ENCODE peak calls at places on chromosomes 6 and 20, in eight cellular contexts. C is uterus, A is breast epithelium, V is suprapubic skin, O is body of pancreas, D is small intestine, F is transverse colon, N is endodermal cell. R is an unnamed sample. For H3K9me3, the result is how much of the 10 kb centered on the place peaks cover.

GRCh38 chr20:34316191-34316814 is 13.1 kb upstream of the AHCY start:
- DNase-seq in C (no peak), D (no peak), V (no peak), O (no peak), N (no peak), F (no peak), A (no peak), R (no peak)

GRCh38 chr6:133889557-133890301 is 816 bp downstream of the TCF21 start:
- DNase-seq in A (no peak), V (no peak), F (no peak), C (peak), D (no peak), O (no peak), N (peak), R (no peak)

GRCh38 chr6:79313254-79313653 is 78.8 kb upstream of the HMGN3 start:
- DNase-seq in O (peak), A (no peak), D (no peak), F (no peak), C (no peak), V (no peak), N (no peak), R (no peak)

GRCh38 chr6:40427196-40427595 is 160.0 kb downstream of the LRFN2 start:
- DNase-seq in V (no peak), A (no peak), O (no peak), D (no peak), N (no peak), F (no peak), C (no peak), R (no peak)

GRCh38 chr6:15234068-15234758 is 11.7 kb upstream of the JARID2 start:
- DNase-seq in V (no peak), F (no peak), N (no peak), A (no peak), D (no peak), C (no peak), O (no peak), R (no peak)

GRCh38 chr6:3517350-3517749 is 60.5 kb upstream of the SLC22A23 start:
- DNase-seq in D (no peak), A (no peak), N (no peak), F (no peak), O (no peak), V (no peak), C (no peak), R (no peak)

GRCh38 chr20:5402903-5403531 is 86.3 kb upstream of the PROKR2 start:
- DNase-seq in A (no peak), V (no peak), O (peak), N (peak), D (peak), F (peak), C (no peak), R (no peak)

GRCh38 chr6:106910999-106911949 is 63.3 kb downstream of the CD24 start:
- DNase-seq in O (peak), D (no peak), V (no peak), F (no peak), N (no peak), A (no peak), C (no peak), R (no peak)

GRCh38 chr6:122947355-122947754 is 48.7 kb upstream of the CLVS2 start:
- DNase-seq in N (peak), D (peak), A (no peak), O (no peak), V (no peak), F (no peak), C (no peak), R (no peak)

GRCh38 chr20:31515072-31515774 is 981 bp downstream of the HM13 start:
- DNase-seq in O (no peak), D (no peak), V (no peak), N (no peak), A (no peak), F (no peak), C (no peak), R (no peak)

GRCh38 chr6:128209771-128210170 is 308.9 kb upstream of the THEMIS start:
- DNase-seq in N (no peak), O (no peak), D (no peak), C (no peak), F (no peak), V (no peak), A (no peak), R (no peak)

GRCh38 chr6:43339168-43339567 is 30.3 kb downstream of the ZNF318 start:
- DNase-seq in O (no peak), V (no peak), C (no peak), F (no peak), N (no peak), A (no peak), D (no peak), R (no peak)

GRCh38 chr6:109793793-109794192 is 102.7 kb downstream of the FIG4 start:
- DNase-seq in O (no peak), A (no peak), N (no peak), F (peak), D (peak), C (peak), V (no peak), R (no peak)

GRCh38 chr20:15637971-15638754 is 935.1 kb downstream of the KIF16B start:
- DNase-seq in O (peak), C (no peak), V (no peak), A (no peak), F (no peak), D (no peak), N (no peak), R (no peak)

GRCh38 chr20:45983279-45983743 is 11.3 kb upstream of the ZNF335 start:
- DNase-seq in F (no peak), N (peak), V (no peak), D (no peak), O (no peak), A (no peak), C (no peak), R (no peak)

GRCh38 chr20:54212226-54212625 is 4.3 kb downstream of the PFDN4 start:
- DNase-seq in C (no peak), D (no peak), N (no peak), V (no peak), A (no peak), F (no peak), O (no peak), R (no peak)

GRCh38 chr6:39095578-39095977 is 19.4 kb downstream of the SAYSD1 start:
- DNase-seq in C (no peak), F (no peak), V (no peak), D (no peak), O (no peak), N (no peak), A (no peak), R (no peak)

GRCh38 chr6:121794630-121795029 is 359.2 kb downstream of the GJA1 start:
- DNase-seq in O (no peak), V (no peak), F (no peak), D (no peak), A (no peak), C (no peak), N (no peak), R (no peak)

GRCh38 chr20:21390768-21391167 is 6.6 kb downstream of the NKX2-4 start:
- DNase-seq in A (no peak), O (no peak), C (no peak), D (no peak), N (no peak), V (no peak), F (no peak), R (no peak)

GRCh38 chr20:1809121-1809520 is 86.1 kb upstream of the SIRPA start:
- DNase-seq in A (no peak), F (no peak), N (no peak), C (no peak), D (no peak), O (no peak), V (no peak), R (no peak)

GRCh38 chr6:116409756-116410155 is 39.0 kb downstream of the DSE start:
- DNase-seq in N (no peak), D (no peak), V (no peak), A (no peak), O (no peak), C (no peak), F (no peak), R (no peak)

GRCh38 chr20:58408603-58409246 is 19.7 kb downstream of the VAPB start:
- DNase-seq in D (peak), A (no peak), N (no peak), C (no peak), V (no peak), F (no peak), O (no peak), R (no peak)

GRCh38 chr6:3321875-3322274 is 63.1 kb downstream of the PSMG4 start:
- DNase-seq in C (no peak), A (no peak), N (peak), D (no peak), V (no peak), O (peak), F (no peak), R (no peak)

GRCh38 chr6:12298017-12298958 is 8.1 kb downstream of the EDN1 start:
- DNase-seq in A (no peak), O (no peak), C (no peak), D (no peak), V (no peak), N (no peak), F (no peak), R (no peak)

GRCh38 chr6:2181567-2181966 is 63.8 kb downstream of the GMDS start:
- DNase-seq in O (no peak), D (no peak), A (no peak), F (no peak), N (no peak), V (no peak), C (no peak), R (no peak)

GRCh38 chr20:25464501-25465204 is 57.2 kb downstream of the GINS1 start:
- DNase-seq in V (peak), N (no peak), C (no peak), D (no peak), A (no peak), F (no peak), O (no peak), R (peak)

GRCh38 chr6:159525445-159526031 is 167.5 kb downstream of the SOD2 start:
- DNase-seq in V (no peak), C (no peak), F (no peak), D (no peak), O (no peak), N (no peak), A (no peak), R (no peak)

GRCh38 chr6:48378874-48379407 is 267.9 kb upstream of the PTCHD4 start:
- DNase-seq in O (no peak), D (no peak), A (no peak), F (no peak), N (no peak), C (no peak), V (no peak), R (no peak)

GRCh38 chr6:168388641-168389633 is 52.0 kb upstream of the SMOC2 start:
- DNase-seq in F (no peak), O (peak), A (peak), D (peak), C (no peak), N (peak), V (no peak), R (no peak)

GRCh38 chr6:16751251-16751946 is 9.9 kb downstream of the ATXN1 start:
- DNase-seq in A (no peak), V (no peak), D (peak), F (no peak), C (no peak), N (no peak), O (no peak), R (no peak)

GRCh38 chr6:53651149-53651763 is 14.3 kb downstream of the KLHL31 start:
- DNase-seq in N (peak), C (peak), F (peak), O (peak), A (peak), V (no peak), D (peak), R (peak)

GRCh38 chr6:31321005-31321707 is 35.8 kb downstream of the HLA-B start:
- DNase-seq in D (no peak), A (no peak), V (no peak), F (no peak), C (no peak), N (no peak), O (no peak), R (no peak)

GRCh38 chr6:55578537-55579363 is at the start of gene HMGCLL1:
- DNase-seq in V (no peak), A (no peak), F (peak), D (peak), O (peak), N (peak), C (no peak), R (peak)

GRCh38 chr20:55514498-55514897 is 490.8 kb downstream of the CBLN4 start:
- DNase-seq in A (no peak), O (no peak), F (no peak), D (no peak), V (no peak), C (no peak), N (no peak), R (no peak)

GRCh38 chr20:35288325-35289060 is 3.7 kb downstream of the FAM83C start:
- DNase-seq in D (no peak), A (no peak), V (no peak), F (no peak), O (no peak), C (no peak), N (no peak), R (no peak)

GRCh38 chr6:16836186-16836981 is 75.1 kb upstream of the ATXN1 start:
- DNase-seq in V (no peak), D (no peak), C (no peak), O (no peak), N (no peak), F (no peak), A (no peak), R (no peak)

GRCh38 chr20:32474967-32475819 is 109.9 kb downstream of the NOL4L start:
- DNase-seq in O (peak), N (peak), F (peak), D (peak), C (peak), V (peak), A (peak), R (peak)

GRCh38 chr6:50381106-50381415 is 331.3 kb upstream of the DEFB112 start:
- DNase-seq in C (no peak), O (peak), A (no peak), V (no peak), D (no peak), N (peak), F (no peak), R (no peak)

GRCh38 chr6:385614-386013 is 5.9 kb upstream of the IRF4 start:
- DNase-seq in A (no peak), V (no peak), F (no peak), C (no peak), N (no peak), O (no peak), D (no peak), R (no peak)

GRCh38 chr6:81553246-81553645 is 199.2 kb downstream of the TENT5A start:
- DNase-seq in O (no peak), C (no peak), V (no peak), F (no peak), D (no peak), N (no peak), A (no peak), R (no peak)

GRCh38 chr20:56800088-56800487 is 171.0 kb downstream of the TFAP2C start:
- DNase-seq in D (no peak), C (no peak), A (no peak), O (no peak), N (no peak), V (no peak), F (no peak), R (no peak)

GRCh38 chr20:56799187-56799586 is 170.1 kb downstream of the TFAP2C start:
- DNase-seq in C (no peak), N (no peak), O (no peak), V (no peak), A (no peak), D (no peak), F (no peak), R (no peak)

GRCh38 chr20:56802805-56803204 is 173.7 kb downstream of the TFAP2C start:
- DNase-seq in V (no peak), A (no peak), F (no peak), O (no peak), C (no peak), D (no peak), N (no peak), R (no peak)

GRCh38 chr20:56805313-56805712 is 176.2 kb downstream of the TFAP2C start:
- DNase-seq in V (no peak), D (no peak), F (no peak), A (no peak), C (no peak), O (no peak), N (no peak), R (no peak)

DNA sequence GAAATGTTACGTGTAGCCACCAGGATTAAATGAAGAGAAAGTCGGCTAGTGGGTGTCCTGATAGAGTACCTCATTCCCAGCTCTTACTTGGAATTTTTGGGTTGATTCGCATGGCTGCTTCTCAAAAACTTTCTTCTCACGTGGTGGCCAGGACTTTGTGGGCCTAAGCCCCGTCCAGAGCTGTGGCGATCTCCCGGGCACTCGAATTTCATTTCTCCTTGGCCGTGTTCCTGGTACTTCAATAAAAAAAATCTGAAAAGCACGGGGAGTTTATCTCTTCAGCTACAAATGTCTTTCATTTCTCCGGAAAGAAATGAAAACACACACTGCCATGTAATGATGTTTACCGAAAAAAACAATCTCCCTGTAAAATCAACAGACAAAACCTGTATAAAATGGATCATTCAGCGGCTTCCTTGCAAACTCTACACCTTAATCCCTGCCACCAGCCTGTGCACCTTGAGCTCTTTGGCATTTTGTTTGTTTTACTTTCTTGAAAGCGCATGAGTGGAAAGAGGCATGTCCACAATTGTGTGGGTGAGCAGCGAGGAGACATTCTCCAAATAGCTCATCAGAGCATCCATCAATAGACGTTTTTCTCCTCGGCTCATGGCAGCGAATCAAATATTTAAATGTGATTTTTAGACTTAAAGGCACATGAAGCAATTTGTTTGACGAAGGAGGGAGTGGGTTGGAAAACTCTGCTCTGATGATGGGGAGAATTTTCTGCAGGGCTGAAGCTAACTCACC is 173.1 kb downstream of the TFAP2C start:
- DNase-seq in C (no peak), D (no peak), N (no peak), V (no peak), O (no peak), A (no peak), F (no peak), R (no peak)
- H3K9me3 ChIP-seq in C (under half), D (under half), N (under half), V (under half), O (under half), A (under half), F (under half), R (under half)

GRCh38 chr20:3223937-3224680 is 14.8 kb downstream of the ITPA start:
- DNase-seq in A (no peak), F (no peak), O (no peak), D (no peak), V (no peak), C (no peak), N (no peak), R (no peak)

GRCh38 chr20:3222635-3223600 is 13.6 kb downstream of the ITPA start:
- DNase-seq in F (no peak), D (no peak), A (peak), V (no peak), N (no peak), O (peak), C (no peak), R (peak)

GRCh38 chr20:3224681-3225421 is 14.1 kb downstream of the SLC4A11 start:
- DNase-seq in N (no peak), F (peak), A (no peak), V (no peak), D (peak), O (no peak), C (no peak), R (no peak)

GRCh38 chr20:3218307-3218988 is 9.2 kb downstream of the ITPA start:
- DNase-seq in A (peak), N (peak), D (peak), F (peak), O (peak), C (no peak), V (no peak), R (peak)

DNA sequence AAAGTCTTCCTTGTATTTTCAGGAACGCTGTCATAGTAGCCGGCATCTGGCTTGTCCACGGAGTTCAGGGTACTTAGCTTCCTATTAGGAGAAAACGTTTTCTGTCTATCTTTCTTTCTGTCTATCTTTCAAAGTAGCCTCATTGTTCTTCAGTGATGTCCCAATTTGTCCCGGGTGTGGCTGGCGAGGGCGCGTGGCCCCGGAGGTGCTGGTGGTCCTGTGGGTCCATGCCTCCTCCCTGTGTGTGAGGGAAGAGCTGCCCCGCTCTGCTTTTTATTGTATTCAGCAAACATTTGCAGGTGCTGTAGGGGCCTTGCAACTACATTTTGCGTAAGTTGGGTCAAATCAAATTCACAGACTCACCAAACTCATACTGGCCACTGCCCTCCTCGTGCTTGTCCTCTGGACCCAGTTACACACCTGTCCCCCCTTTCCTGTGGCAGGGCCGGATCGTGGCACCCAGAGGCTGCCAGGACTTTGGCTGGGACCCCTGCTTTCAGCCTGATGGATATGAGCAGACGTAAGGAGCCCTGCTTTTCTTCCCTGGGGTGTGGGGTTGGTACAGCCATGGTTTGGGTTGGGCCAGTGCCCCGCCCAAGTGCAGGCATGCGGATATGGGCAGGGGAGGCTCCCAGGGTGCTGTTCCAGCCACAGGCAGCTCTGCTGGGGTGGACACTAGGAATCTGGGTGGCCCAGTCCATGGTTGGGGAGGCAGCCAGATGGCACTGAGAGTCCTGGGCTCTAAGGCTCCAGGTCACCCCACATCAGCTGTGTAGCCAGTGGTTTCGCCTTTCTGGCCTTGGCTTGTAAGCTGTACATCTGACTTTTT is 12.3 kb downstream of the ITPA start:
- DNase-seq in C (no peak), A (no peak), D (peak), V (no peak), O (no peak), N (no peak), F (peak), R (no peak)
- H3K4me3 ChIP-seq in C (no peak), A (no peak), D (no peak), V (no peak), O (no peak), N (no peak), F (no peak), R (no peak)

GRCh38 chr6:169452117-169452868 is 198.6 kb upstream of the THBS2 start:
- DNase-seq in N (no peak), A (peak), C (peak), D (no peak), O (peak), V (peak), F (peak), R (peak)
- H3K27ac ChIP-seq in N (no peak), A (peak), C (peak), D (peak), O (no peak), V (peak), F (peak), R (peak)

GRCh38 chr6:27441001-27441400 is 31.9 kb downstream of the ZNF184 start:
- DNase-seq in C (no peak), N (no peak), D (no peak), O (no peak), A (no peak), V (no peak), F (no peak), R (no peak)
- H3K9me3 ChIP-seq in C (under half), N (under half), D (under half), O (under half), A (under half), V (under half), F (under half), R (under half)

GRCh38 chr6:138402833-138403187 is 1.2 kb upstream of the HEBP2 start:
- DNase-seq in N (no peak), F (no peak), A (no peak), V (no peak), O (no peak), C (no peak), D (no peak), R (no peak)
- H3K4me3 ChIP-seq in N (no peak), F (no peak), A (peak), V (peak), O (no peak), C (no peak), D (no peak), R (peak)

R was measured in heart right ventricle.